ENCODE peak calls at places on chromosomes 5 and 9, in seven cellular contexts. X is ovary, A is PC-9, G is mucosa of descending colon, E is prostate gland, Q is thoracic aorta, J is right lobe of liver. D is an unnamed sample.

GRCh38 chr5:7245401-7245800 is 150.5 kb upstream of the ADCY2 start:
- DNase-seq in X (no peak), A (no peak), G (no peak), E (no peak), Q (no peak), J (no peak), D (no peak)

GRCh38 chr5:111691914-111692313 is 65.1 kb downstream of the NREP start:
- DNase-seq in X (no peak), A (no peak), G (no peak), E (no peak), Q (no peak), J (no peak), D (no peak)

GRCh38 chr9:120710110-120710981 is 3.9 kb downstream of the MEGF9 start:
- DNase-seq in X (no peak), A (peak; percentile 69), G (no peak), E (peak; percentile 37), Q (no peak), J (peak; percentile 58), D (no peak)

GRCh38 chr5:112200132-112200531 is 218.9 kb downstream of the EPB41L4A start:
- DNase-seq in X (no peak), A (no peak), G (no peak), E (no peak), Q (no peak), J (no peak), D (no peak)

GRCh38 chr9:79256691-79257213 is 315.0 kb upstream of the TLE4 start:
- DNase-seq in X (no peak), A (no peak), G (no peak), E (no peak), Q (no peak), J (no peak), D (no peak)

GRCh38 chr5:151447174-151448037 is at the start of gene SLC36A1:
- DNase-seq in X (peak; percentile 92), A (peak; percentile 71), G (peak; percentile 96), E (peak; percentile 92), Q (peak; percentile 82), J (peak; percentile 96), D (peak; percentile 97)

GRCh38 chr5:123199527-123199926 is 110.5 kb downstream of the PRDM6 start:
- DNase-seq in X (no peak), A (no peak), G (no peak), E (no peak), Q (no peak), J (no peak), D (no peak)

GRCh38 chr5:159095882-159096554 is 3.7 kb downstream of the EBF1 start:
- DNase-seq in X (no peak), A (no peak), G (no peak), E (no peak), Q (no peak), J (no peak), D (no peak)

GRCh38 chr5:112865128-112865527 is 4.0 kb downstream of the SRP19 start:
- DNase-seq in X (no peak), A (no peak), G (no peak), E (no peak), Q (no peak), J (no peak), D (no peak)

DNA sequence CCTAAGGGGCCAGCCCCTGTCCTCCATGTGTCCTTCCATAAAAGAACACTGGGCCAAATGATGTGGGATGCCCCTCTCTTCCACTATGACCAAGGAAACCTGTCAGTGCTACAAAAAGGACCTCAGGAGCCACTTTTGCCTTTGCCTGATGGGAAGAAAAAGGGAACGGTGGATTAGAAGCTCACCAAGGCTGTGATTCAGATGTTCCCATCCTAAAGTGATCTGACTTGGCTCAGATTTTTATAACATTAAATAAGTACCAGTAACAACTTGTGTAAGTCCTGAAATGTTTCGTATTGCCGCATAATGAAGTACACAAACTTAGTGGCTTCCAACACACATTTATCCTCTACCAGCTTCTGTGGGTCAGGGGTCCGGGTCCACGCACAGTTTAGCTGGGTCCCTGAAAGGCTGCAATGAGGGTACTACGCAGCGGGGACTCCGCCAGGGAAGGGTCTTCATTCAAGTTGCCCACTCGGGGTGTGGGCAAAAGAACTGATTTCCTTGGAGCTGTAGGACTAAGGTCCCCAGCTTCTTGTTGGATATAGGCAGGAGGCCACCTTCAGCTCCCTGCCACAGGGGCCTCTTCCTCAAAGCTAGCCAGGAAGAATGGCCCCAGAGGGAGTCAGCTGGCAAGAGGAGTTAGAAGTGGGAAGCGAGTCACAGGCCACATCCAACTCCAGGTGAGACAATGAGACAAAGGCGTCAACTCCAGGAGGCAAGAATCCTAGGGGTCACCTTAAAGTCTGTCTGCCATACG is 60.4 kb downstream of the RAPGEF1 start:
- DNase-seq in X (no peak), A (no peak), G (no peak), E (no peak), Q (no peak), J (peak; percentile 36), D (no peak)
- H3K4me1 ChIP-seq in X (peaks cover 27% of the 10 kb centered on the region), A (peaks cover 54% of the 10 kb centered on the region), G (peaks cover 29% of the 10 kb centered on the region), E (peaks cover 3% of the 10 kb centered on the region), Q (peaks cover 62% of the 10 kb centered on the region), J (peaks cover 47% of the 10 kb centered on the region), D (peaks cover 71% of the 10 kb centered on the region)

DNA sequence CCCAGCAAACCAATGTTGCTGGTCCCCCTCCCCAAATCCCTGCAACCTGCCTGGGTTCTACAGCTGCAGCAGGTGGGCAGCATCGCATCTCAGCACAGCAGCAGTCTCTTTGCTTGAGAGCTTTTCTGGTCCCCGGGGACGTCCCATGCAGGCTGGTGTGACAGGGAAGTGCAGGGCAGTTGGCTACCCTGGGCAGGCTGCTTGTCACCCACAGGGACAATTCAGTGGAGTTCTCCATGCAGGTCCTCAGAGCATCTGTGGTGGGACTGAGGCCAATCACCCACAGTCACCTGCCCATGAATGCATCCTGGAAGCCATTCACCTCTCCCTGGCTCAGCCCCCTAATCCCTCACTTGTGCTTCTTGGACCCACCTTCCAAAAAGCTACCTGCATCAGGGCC is 43.9 kb upstream of the SEMA4D start:
- DNase-seq in X (no peak), A (no peak), G (no peak), E (no peak), Q (no peak), J (peak; percentile 42), D (no peak)
- H3K4me3 ChIP-seq in X (no peak overlapping the region), A (no peak overlapping the region), G (no peak overlapping the region), E (no peak overlapping the region), Q (no peak overlapping the region), J (no peak overlapping the region), D (no peak overlapping the region)

DNA sequence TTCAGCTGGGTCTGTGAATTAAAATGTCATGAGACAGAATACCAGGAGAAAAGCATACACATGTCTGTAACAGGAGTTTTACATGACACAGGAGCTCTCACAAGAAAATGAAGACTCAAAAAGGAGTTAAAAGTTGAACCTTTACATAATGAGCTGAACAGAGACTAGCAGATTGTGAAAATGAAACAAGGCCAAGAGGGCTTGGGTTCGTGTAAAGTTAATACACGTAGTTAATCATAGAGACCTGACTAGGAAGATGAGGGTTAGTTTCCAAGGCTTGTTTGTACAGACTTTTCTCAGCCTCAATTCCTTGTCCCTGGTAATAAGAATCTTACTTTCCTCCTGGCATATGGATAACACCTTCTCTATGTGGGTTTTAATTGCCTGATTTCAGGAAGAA is 1294.0 kb downstream of the MAT2B start:
- DNase-seq in X (no peak), A (no peak), G (no peak), E (no peak), Q (no peak), J (no peak), D (no peak)
- TF ChIP-seq CTCF in X (no peak), A (no peak), G (no peak), E (no peak), Q (no peak), J (no peak), D (no peak)

GRCh38 chr9:136528716-136529341 is 17.0 kb downstream of the NOTCH1 start:
- DNase-seq in X (no peak), A (no peak), G (peak; percentile 43), E (no peak), Q (no peak), J (no peak), D (no peak)

GRCh38 chr9:136531186-136531903 is 14.5 kb downstream of the NOTCH1 start:
- DNase-seq in X (no peak), A (no peak), G (peak; percentile 70), E (no peak), Q (no peak), J (no peak), D (no peak)

GRCh38 chr9:136531904-136532798 is 13.7 kb downstream of the NOTCH1 start:
- DNase-seq in X (no peak), A (no peak), G (peak; percentile 79), E (no peak), Q (no peak), J (no peak), D (no peak)

GRCh38 chr9:136529516-136530471 is 16.1 kb downstream of the NOTCH1 start:
- DNase-seq in X (no peak), A (no peak), G (no peak), E (no peak), Q (no peak), J (no peak), D (no peak)

DNA sequence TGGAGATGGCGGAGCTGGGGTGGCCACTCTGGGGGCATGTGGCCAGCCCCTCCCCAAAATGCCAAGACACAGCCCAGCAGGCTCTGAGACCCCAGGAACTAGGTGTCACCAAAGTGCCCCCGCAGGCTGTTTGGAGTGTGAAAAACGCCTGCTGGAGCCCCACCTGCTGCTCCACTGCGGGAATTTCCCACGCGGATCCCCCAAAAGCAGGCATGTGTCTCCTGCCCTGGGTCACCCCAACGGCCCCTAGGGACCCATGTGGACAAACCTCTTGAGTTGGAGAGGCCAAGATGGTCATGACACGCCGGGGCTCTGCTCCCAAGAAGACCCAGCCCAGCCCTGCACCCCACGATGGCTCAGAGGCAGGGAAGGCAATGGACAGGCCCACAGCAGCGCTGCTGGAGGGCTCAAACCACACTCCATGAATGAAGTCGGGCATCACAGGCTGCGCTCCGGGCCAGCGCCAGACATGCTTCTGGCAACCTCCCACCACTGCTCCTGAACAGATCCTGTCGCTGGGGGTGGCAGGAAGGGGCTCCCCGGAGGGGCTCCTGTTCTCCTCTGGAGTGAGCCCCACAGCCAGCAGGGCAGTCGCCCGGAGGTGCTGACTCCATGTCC is 15.3 kb downstream of the NOTCH1 start:
- DNase-seq in X (no peak), A (no peak), G (peak; percentile 59), E (no peak), Q (no peak), J (no peak), D (no peak)
- H3K4me1 ChIP-seq in X (no peaks in the 10 kb centered on the region), A (no peaks in the 10 kb centered on the region), G (peaks cover 92% of the 10 kb centered on the region), E (no peaks in the 10 kb centered on the region), Q (peaks cover 16% of the 10 kb centered on the region), J (peaks cover 9% of the 10 kb centered on the region), D (peaks cover 95% of the 10 kb centered on the region)

DNA sequence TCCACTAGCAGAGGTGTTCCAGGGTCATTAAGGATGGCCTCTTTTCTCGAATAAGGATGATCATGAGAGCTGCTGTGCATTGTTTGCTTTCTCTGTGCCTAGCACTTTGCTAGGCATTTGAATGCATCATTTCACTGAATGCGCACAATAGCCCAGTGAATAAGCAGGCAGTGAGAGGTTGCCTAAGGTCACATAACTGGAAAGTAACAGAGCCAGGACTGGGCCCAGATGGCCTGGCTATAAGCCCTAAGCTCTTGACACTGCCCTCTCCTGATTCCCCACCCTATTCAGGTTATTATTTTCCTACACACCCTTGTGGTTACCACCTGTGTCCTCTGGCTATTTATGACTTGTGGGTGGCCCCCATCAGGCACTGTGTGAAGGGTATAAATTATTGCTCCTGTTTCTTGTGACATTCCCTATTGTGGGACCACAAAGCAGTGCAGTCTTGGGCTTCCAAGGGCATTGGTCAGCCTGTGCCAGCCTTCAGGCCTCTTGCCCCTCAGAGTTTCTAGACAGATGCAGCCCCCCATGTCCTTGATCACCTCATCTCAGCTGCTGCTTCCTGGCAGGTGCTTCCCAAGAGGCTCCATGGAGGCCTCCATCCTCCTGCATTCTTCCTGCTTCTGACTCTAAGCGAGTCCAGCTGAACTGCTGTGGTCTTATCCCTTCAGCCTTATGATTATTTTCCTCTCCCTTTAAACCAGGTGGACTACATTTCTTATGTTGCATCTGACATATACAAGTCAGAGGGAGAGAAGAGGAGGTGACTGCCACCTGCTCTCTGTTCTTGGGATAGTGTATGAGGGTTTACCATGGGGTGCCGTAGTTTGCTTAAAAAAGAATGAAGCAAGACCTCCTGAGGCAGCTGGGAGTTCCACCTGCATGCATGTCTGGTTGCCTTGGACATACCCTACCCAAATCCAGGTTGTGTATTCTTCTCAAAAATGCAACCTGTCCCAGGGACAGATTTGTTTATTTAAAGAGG is 47.6 kb downstream of the ANGPTL2 start:
- DNase-seq in X (no peak), A (peak; percentile 96), G (no peak), E (no peak), Q (no peak), J (no peak), D (no peak)
- H3K4me3 ChIP-seq in X (no peak overlapping the region), A (no peak overlapping the region), G (no peak overlapping the region), E (no peak overlapping the region), Q (no peak overlapping the region), J (no peak overlapping the region), D (no peak overlapping the region)